ENCODE peak calls at places on chromosomes 11 and 22, in four cellular contexts. L, D, F and J are unnamed samples.

GRCh38 chr11:124467376-124468061 is 22.0 kb upstream of the OR8B8 start:
- DNase-seq in F (no peak), L (no peak), D (no peak), J (no peak)

GRCh38 chr11:45798793-45799441 is 6.0 kb upstream of the SLC35C1 start:
- DNase-seq in L (no peak), D (no peak), F (no peak), J (no peak)

GRCh38 chr22:21760640-21761039 is 25.0 kb upstream of the YPEL1 start:
- DNase-seq in L (no peak), D (peak), F (no peak), J (no peak)

GRCh38 chr11:74009675-74010305 is 905 bp upstream of the UCP3 start:
- DNase-seq in F (no peak), L (no peak), D (no peak), J (no peak)

GRCh38 chr11:67404515-67405195 is 772 bp downstream of the TBC1D10C start:
- DNase-seq in D (no peak), F (no peak), L (no peak), J (peak)

GRCh38 chr11:59292611-59293010 is 66.1 kb upstream of the OR5AN1 start:
- DNase-seq in F (no peak), D (no peak), L (no peak), J (no peak)

GRCh38 chr22:39269095-39269827 is 24.5 kb upstream of the PDGFB start:
- DNase-seq in L (no peak), F (no peak), D (no peak), J (no peak)

GRCh38 chr11:69361048-69361447 is 67.1 kb downstream of the MYEOV start:
- DNase-seq in L (peak), D (no peak), F (no peak), J (no peak)

GRCh38 chr11:74630043-74630442 is 37.7 kb downstream of the POLD3 start:
- DNase-seq in L (no peak), D (no peak), F (no peak), J (no peak)

GRCh38 chr11:6567371-6567745 is 36.1 kb downstream of the RRP8 start:
- DNase-seq in D (no peak), F (no peak), L (no peak), J (no peak)

GRCh38 chr11:2268911-2269600 is 1.3 kb downstream of the ASCL2 start:
- DNase-seq in L (peak), D (peak), F (peak), J (peak)

GRCh38 chr11:62413060-62413696 is 5.7 kb upstream of the SCGB1A1 start:
- DNase-seq in F (no peak), L (no peak), D (no peak), J (no peak)

GRCh38 chr22:22816766-22817410 is 70.7 kb upstream of the IGLL5 start:
- DNase-seq in L (no peak), D (no peak), F (no peak), J (no peak)

GRCh38 chr11:3929689-3930088 is 74.2 kb downstream of the STIM1 start:
- DNase-seq in F (no peak), D (no peak), L (no peak), J (no peak)
- H3K4me2 ChIP-seq in F (no peak), D (no peak), L (no peak), J (no peak)

GRCh38 chr22:46090631-46091201 is 59.6 kb upstream of the PPARA start:
- DNase-seq in D (peak), L (no peak), F (no peak), J (no peak)
- H3K4me2 ChIP-seq in D (peak), L (no peak), F (no peak), J (no peak)

DNA sequence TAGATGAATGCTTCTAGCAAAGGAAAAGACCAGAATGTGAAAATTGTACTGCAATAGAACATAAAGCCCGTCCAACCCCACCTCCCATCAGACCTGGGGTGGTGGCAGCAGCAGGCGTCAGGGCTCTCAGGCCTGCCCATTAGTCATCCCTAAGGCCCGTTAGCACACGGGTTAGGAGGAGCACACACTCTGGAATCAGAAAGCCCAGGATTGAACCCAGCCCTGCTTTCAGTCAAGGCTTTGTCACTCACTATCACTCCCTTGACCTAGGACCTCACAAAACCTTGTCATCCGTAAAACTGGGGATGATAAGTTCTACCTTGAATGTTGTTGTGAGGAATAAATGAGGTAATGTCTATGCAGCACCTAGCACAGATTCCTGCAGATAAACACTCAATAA is 26.9 kb downstream of the MICAL3 start:
- DNase-seq in L (no peak), F (no peak), D (peak), J (no peak)
- H3K4me2 ChIP-seq in L (no peak), F (no peak), D (no peak), J (no peak)

DNA sequence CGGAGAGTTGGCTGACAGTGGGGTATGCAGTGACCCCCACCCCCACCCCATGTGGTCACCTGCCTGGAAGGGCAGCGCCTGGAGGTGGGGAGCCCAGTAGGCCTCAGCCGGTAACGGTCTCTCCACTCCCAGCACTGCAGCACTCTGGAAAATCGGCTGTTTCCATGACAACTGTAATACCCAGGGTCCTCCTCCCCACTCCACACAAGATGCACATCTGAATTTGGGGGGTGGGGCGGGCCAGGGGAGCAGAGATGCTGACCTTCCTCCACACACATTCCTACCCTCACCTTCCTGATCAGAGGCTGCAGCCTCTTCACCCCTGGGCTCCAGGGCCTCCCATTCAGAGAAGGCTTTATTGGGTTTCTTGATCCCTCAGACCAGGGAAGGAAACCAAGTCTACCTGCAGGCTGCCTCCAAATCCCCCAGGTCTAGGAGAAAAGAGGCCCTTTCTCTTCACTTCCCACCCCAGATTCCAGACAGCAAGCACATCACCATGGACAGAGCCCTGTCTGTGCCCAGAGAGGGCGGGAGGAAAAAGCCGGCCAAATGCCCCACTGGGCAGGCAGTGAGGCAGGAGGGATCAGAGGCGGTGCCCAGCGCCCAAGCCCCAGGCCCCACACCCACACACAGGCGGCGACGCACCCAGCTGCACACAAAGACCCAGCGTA is 46.5 kb downstream of the SLC22A12 start:
- DNase-seq in L (no peak), F (peak), D (peak), J (no peak)
- H3K4me2 ChIP-seq in L (peak), F (peak), D (no peak), J (no peak)

GRCh38 chr11:97622795-97623194 is 1233.0 kb downstream of the JRKL start:
- DNase-seq in D (no peak), L (no peak), F (no peak), J (no peak)

GRCh38 chr11:97620012-97620411 is 1230.2 kb downstream of the JRKL start:
- DNase-seq in D (no peak), L (no peak), F (no peak), J (no peak)

GRCh38 chr11:97615541-97615940 is 1225.7 kb downstream of the JRKL start:
- DNase-seq in L (no peak), F (no peak), D (no peak), J (no peak)

GRCh38 chr11:97617031-97617430 is 1227.2 kb downstream of the JRKL start:
- DNase-seq in D (no peak), L (no peak), F (no peak), J (no peak)

GRCh38 chr11:97621282-97621681 is 1231.5 kb downstream of the JRKL start:
- DNase-seq in L (no peak), F (no peak), D (no peak), J (no peak)
- H3K4me2 ChIP-seq in L (no peak), F (no peak), D (no peak), J (no peak)

GRCh38 chr11:65776710-65777141 is 4.0 kb downstream of the AP5B1 start:
- DNase-seq in D (no peak), L (no peak), F (no peak), J (no peak)
- H3K4me2 ChIP-seq in D (no peak), L (no peak), F (no peak), J (no peak)

DNA sequence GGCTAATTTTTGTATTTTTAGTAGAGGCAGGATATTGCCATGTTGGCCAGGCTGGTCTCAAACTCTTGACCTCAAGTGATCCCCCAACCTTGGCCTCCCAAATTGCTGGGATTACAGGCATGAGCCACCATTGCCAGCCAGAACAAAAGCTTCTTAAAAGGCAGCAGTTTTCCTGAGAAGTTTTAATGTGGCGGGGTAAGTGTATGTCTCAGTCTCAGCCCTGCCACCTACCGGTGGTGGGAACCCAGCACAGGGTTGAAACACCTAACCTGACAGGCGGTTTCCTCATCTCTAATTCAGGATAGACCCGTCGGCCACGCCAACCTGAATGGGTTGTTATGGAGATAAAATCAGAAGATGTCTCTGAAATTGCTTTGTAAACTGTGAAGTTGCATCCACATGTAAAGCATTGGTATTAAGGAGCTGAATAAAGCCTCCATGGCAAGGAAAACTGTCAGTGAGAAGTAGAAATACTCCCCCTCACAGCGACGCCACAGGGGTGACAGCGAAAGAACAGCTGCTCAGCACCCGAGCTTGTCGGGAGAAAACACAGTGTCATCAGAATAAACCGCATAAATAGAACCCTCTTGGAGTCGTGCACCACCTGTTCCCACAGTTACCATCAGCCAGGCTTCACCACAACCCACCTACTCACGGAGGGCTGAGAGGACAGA is 165.9 kb upstream of the NCAM1 start:
- DNase-seq in D (peak), F (peak), L (peak), J (peak)
- H3K4me2 ChIP-seq in D (no peak), F (no peak), L (no peak), J (no peak)

GRCh38 chr11:117281869-117282268 is 9.3 kb upstream of the BACE1-AS start:
- DNase-seq in F (no peak), D (no peak), L (no peak), J (no peak)

GRCh38 chr11:117282956-117283355 is 8.2 kb upstream of the BACE1-AS start:
- DNase-seq in L (no peak), F (no peak), D (no peak), J (no peak)

GRCh38 chr11:117281159-117281558 is 10.0 kb upstream of the BACE1-AS start:
- DNase-seq in L (no peak), D (peak), F (no peak), J (no peak)

GRCh38 chr11:117284053-117284452 is 7.1 kb upstream of the BACE1-AS start:
- DNase-seq in L (no peak), D (no peak), F (no peak), J (no peak)

DNA sequence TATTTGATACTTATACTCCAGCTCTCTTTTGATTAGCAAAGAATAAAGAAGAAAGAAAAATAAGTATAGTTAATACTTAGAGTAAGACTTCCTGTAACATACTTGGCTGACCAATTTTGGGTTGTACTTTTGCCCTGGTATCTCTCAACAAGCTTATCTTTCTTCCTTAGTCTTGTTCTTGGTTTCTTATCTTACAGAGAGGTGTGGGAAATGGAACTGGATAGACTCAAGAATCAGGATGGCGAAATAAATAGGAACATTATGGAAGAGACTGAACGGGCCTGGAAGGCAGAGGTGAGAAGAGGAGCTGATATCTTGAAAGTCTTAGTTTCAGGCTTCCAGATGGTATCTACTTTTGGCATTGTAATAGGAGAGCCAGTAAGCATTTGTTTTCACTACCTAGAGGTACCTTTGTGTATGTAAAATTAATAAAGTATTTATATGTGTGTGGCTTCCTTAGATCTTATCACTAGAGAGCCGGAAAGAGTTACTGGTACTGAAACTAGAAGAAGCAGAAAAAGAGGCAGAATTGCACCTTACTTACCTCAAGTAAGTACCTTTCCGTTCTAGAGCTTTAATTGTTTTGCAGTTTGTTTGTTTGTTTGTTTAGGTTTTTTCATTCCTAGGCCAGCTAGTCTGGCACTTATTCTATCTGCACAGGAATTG is 11.3 kb upstream of the BACE1-AS start:
- DNase-seq in L (no peak), D (no peak), F (no peak), J (no peak)
- H3K4me2 ChIP-seq in L (no peak), D (no peak), F (no peak), J (no peak)

DNA sequence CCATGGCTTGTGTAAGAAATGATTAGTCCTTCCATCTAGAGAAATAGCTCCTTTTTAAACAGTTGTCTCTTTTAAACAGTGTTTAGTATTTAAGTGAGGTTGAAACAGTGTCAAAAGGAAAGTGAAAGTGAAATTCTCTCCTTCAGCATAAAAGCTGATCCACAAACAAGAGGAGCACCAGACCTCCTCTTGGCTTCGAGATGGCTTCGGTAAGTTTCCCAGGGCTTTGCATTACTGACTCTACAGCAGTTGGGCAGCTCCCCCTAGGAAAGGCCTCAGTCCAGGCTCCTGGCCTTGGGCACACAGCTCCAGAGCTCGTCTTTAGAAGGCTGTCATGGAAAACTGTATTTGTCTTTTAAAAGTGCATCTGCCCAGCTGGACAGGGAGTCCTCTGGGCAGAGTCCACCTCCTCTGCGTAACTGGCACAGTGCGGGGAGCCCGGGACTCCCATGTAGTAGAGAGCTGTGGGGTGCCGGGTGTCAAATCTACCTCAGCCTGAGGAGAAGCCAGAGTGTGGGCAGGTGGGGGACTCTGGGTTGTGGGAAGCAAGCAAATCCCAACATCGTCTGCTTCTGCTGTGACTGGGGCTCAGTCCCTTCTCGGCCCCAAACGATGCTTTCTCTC is at the start of gene PLAAT4:
- DNase-seq in D (peak), F (no peak), L (no peak), J (peak)
- H3K4me2 ChIP-seq in D (peak), F (no peak), L (no peak), J (peak)